ENCODE peak calls at places on chromosomes 16 and 17, in five cellular contexts. A is IMR-90, L is HepG2, H is SK-N-SH, G is K562. U is an unnamed sample.

GRCh38 chr16:50235581-50235980 is 30.8 kb upstream of the ADCY7 start:
- DNase-seq in A (no peak), L (no peak), H (no peak), G (no peak), U (no peak)

GRCh38 chr17:41546819-41547218 is 18.7 kb upstream of the KRT19 start:
- DNase-seq in H (no peak), L (no peak), G (no peak), A (no peak), U (no peak)

GRCh38 chr17:56633681-56634080 is 40.2 kb downstream of the NOG start:
- DNase-seq in G (no peak), H (no peak), A (no peak), L (no peak), U (no peak)

GRCh38 chr16:48383877-48384304 is 1.3 kb downstream of the SIAH1 start:
- DNase-seq in L (peak), H (no peak), A (no peak), G (no peak), U (no peak)

GRCh38 chr17:946510-947236 is 32.9 kb downstream of the NXN start:
- DNase-seq in H (no peak), L (no peak), A (no peak), G (no peak), U (no peak)

GRCh38 chr17:69059458-69060205 is 1.1 kb downstream of the ABCA9 start:
- DNase-seq in A (no peak), L (no peak), H (no peak), G (no peak), U (no peak)

GRCh38 chr17:4788807-4789700 is at the start of gene GLTPD2:
- DNase-seq in G (no peak), H (peak), A (no peak), L (peak), U (no peak)

GRCh38 chr16:89841275-89841674 is 13.0 kb downstream of the SPIRE2 start:
- DNase-seq in A (no peak), L (no peak), H (peak), G (no peak), U (no peak)

GRCh38 chr16:19119564-19119963 is 5.8 kb downstream of the ITPRIPL2 start:
- DNase-seq in A (peak), G (peak), L (no peak), H (no peak), U (no peak)

GRCh38 chr16:17476414-17477259 is 5.9 kb upstream of the XYLT1 start:
- DNase-seq in L (peak), H (peak), G (peak), A (peak), U (no peak)

DNA sequence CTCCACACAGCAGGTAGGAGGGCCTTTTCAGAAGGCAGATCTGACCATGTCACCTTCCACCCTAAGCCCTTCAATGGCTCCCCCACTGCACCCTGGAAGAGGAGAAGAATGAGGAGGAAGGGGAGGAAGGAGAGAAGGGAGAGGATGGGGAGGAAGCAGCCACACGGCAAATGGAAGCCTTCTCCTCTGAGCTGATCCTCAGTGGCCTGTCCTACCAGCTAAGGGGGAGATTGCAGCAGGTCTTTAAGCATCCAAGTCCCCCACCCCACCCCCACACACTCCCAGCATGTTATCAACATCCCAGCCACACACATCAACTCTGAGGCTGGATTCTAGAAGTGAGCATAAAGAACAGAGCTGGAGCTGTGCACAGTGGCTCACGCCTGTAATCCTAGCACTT is 46.2 kb upstream of the RBFOX3 start:
- DNase-seq in A (no peak), H (no peak), G (no peak), L (no peak), U (no peak)
- TF ChIP-seq MXI1 in A (no peak), H (no peak), G (no peak), L (no peak), U (no peak)

GRCh38 chr17:7309628-7310027 is 2.2 kb downstream of the EIF5A start:
- DNase-seq in G (no peak), L (no peak), H (no peak), A (no peak), U (no peak)
- TF ChIP-seq MXI1 in G (no peak), L (no peak), H (no peak), A (no peak), U (no peak)

GRCh38 chr16:58733248-58733670 is 857 bp downstream of the GOT2 start:
- DNase-seq in H (peak), G (no peak), L (peak), A (peak), U (no peak)
- TF ChIP-seq MXI1 in H (no peak), G (no peak), L (no peak), A (no peak), U (no peak)

GRCh38 chr16:31071861-31072260 is 2.2 kb downstream of the ZNF668 start:
- DNase-seq in G (peak), L (no peak), H (no peak), A (peak), U (no peak)
- TF ChIP-seq MXI1 in G (no peak), L (no peak), H (no peak), A (no peak), U (no peak)

GRCh38 chr16:30095166-30096078 is 591 bp downstream of the YPEL3 start:
- DNase-seq in H (no peak), L (no peak), A (no peak), G (no peak), U (no peak)
- TF ChIP-seq MXI1 in H (no peak), L (no peak), A (no peak), G (no peak), U (no peak)

GRCh38 chr17:63762106-63763078 is 11.0 kb downstream of the CCDC47 start:
- DNase-seq in G (no peak), L (no peak), A (no peak), H (no peak), U (no peak)

GRCh38 chr17:63758428-63758827 is 15.0 kb downstream of the CCDC47 start:
- DNase-seq in H (no peak), A (no peak), L (no peak), G (no peak), U (no peak)

GRCh38 chr17:63764701-63765100 is 8.7 kb downstream of the CCDC47 start:
- DNase-seq in A (no peak), G (no peak), H (no peak), L (no peak), U (no peak)

GRCh38 chr17:63760771-63761539 is 12.4 kb downstream of the CCDC47 start:
- DNase-seq in L (no peak), H (no peak), G (no peak), A (peak), U (no peak)
- TF ChIP-seq MXI1 in L (no peak), H (no peak), G (no peak), A (no peak), U (no peak)

GRCh38 chr16:63978240-63978639 is 1143.6 kb downstream of the CDH11 start:
- DNase-seq in G (no peak), A (no peak), L (no peak), H (no peak), U (no peak)

GRCh38 chr16:63976345-63976744 is 1145.5 kb downstream of the CDH11 start:
- DNase-seq in H (no peak), A (no peak), G (no peak), L (no peak), U (no peak)

GRCh38 chr16:63981639-63982038 is 1140.2 kb downstream of the CDH11 start:
- DNase-seq in L (no peak), H (no peak), G (no peak), A (no peak), U (no peak)

GRCh38 chr16:63983401-63983800 is 1138.5 kb downstream of the CDH11 start:
- DNase-seq in L (no peak), G (no peak), A (no peak), H (no peak), U (no peak)

DNA sequence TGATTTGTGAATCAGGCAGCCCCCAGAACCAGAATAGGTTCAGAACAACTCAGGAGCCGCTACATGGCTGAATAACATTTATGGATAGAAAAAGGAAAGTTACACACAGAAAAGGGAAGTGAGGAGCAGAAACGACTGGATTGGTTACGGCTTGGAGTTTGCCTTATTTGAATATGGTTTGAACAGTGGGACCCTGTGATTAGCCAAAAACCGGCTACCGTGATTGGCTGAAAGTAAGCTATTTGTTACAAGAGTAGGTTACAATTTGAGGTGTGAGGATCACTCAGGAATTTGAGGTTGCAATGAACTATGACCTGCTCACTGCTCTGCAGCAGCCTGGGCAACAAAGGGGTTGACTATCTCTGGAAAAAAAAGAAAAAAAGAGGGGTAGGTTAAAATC is 1139.7 kb downstream of the CDH11 start:
- DNase-seq in A (no peak), H (no peak), G (no peak), L (no peak), U (no peak)
- TF ChIP-seq MXI1 in A (no peak), H (no peak), G (no peak), L (no peak), U (no peak)

GRCh38 chr16:52069866-52070265 is 477.1 kb downstream of the TOX3 start:
- DNase-seq in A (peak), G (no peak), H (peak), L (peak), U (no peak)
- TF ChIP-seq MXI1 in A (no peak), G (no peak), H (no peak), L (no peak), U (no peak)

GRCh38 chr17:28743243-28744103 is at the start of gene TRAF4:
- DNase-seq in L (peak), A (peak), H (peak), G (peak), U (no peak)
- TF ChIP-seq MXI1 in L (peak), A (peak), H (peak), G (peak), U (peak)